ENCODE peak calls at places on chromosomes 7 and 10, in eight cellular contexts. M is cardiac fibroblast; X is neural progenitor cell; R is foreskin fibroblast; D is naive thymus-derived CD4-positive, alpha-beta T cell; N is esophagus squamous epithelium; F is DND-41; H is WERI-Rb-1. B is an unnamed sample.

GRCh38 chr10:98510412-98510995 is 63.8 kb upstream of the HPS1 start:
- DNase-seq in M (no peak), X (no peak), R (no peak), D (no peak), N (no peak), F (no peak), H (no peak), B (no peak)

GRCh38 chr7:1386623-1387220 is 72.5 kb downstream of the MICALL2 start:
- DNase-seq in M (no peak), X (no peak), R (no peak), D (no peak), N (no peak), F (no peak), H (no peak), B (no peak)

GRCh38 chr7:158192184-158192835 is 395.3 kb downstream of the PTPRN2 start:
- DNase-seq in M (no peak), X (no peak), R (no peak), D (no peak), N (no peak), F (no peak), H (no peak), B (no peak)

GRCh38 chr10:133032231-133032630 is 55.5 kb upstream of the ADGRA1 start:
- DNase-seq in M (no peak), X (no peak), R (no peak), D (no peak), N (no peak), F (no peak), H (no peak), B (no peak)

GRCh38 chr10:133089461-133089800 is 1.7 kb downstream of the ADGRA1 start:
- DNase-seq in M (no peak), X (no peak), R (no peak), D (no peak), N (no peak), F (no peak), H (no peak), B (peak; percentile 93)

GRCh38 chr10:72171175-72171630 is 44.6 kb upstream of the ANAPC16 start:
- DNase-seq in M (peak; percentile 73), X (no peak), R (peak; percentile 87), D (no peak), N (no peak), F (no peak), H (no peak), B (no peak)

GRCh38 chr10:77034795-77035194 is 602.8 kb downstream of the KCNMA1 start:
- DNase-seq in M (no peak), X (no peak), R (no peak), D (no peak), N (no peak), F (no peak), H (no peak), B (no peak)

GRCh38 chr7:108492742-108493141 is 33.2 kb downstream of the PNPLA8 start:
- DNase-seq in M (no peak), X (no peak), R (no peak), D (no peak), N (no peak), F (no peak), H (no peak), B (no peak)

GRCh38 chr7:144415858-144416257 is 12.4 kb upstream of the NOBOX start:
- DNase-seq in M (no peak), X (no peak), R (no peak), D (no peak), N (no peak), F (no peak), H (no peak), B (no peak)

GRCh38 chr7:22658031-22658430 is 69.0 kb upstream of the IL6 start:
- DNase-seq in M (no peak), X (no peak), R (no peak), D (no peak), N (no peak), F (no peak), H (no peak), B (no peak)

GRCh38 chr10:117539903-117540639 is 2.5 kb upstream of the EMX2 start:
- DNase-seq in M (no peak), X (peak; percentile 69), R (no peak), D (no peak), N (no peak), F (no peak), H (no peak), B (no peak)

GRCh38 chr10:117541909-117542705 is 439 bp upstream of the EMX2 start:
- DNase-seq in M (peak; percentile 71), X (peak; percentile 96), R (peak; percentile 92), D (no peak), N (no peak), F (no peak), H (no peak), B (no peak)

GRCh38 chr10:117542706-117543244 is at the start of gene EMX2:
- DNase-seq in M (no peak), X (no peak), R (no peak), D (no peak), N (no peak), F (no peak), H (no peak), B (no peak)

GRCh38 chr10:117540640-117541404 is 1.7 kb upstream of the EMX2 start:
- DNase-seq in M (no peak), X (no peak), R (no peak), D (no peak), N (no peak), F (no peak), H (no peak), B (no peak)

DNA sequence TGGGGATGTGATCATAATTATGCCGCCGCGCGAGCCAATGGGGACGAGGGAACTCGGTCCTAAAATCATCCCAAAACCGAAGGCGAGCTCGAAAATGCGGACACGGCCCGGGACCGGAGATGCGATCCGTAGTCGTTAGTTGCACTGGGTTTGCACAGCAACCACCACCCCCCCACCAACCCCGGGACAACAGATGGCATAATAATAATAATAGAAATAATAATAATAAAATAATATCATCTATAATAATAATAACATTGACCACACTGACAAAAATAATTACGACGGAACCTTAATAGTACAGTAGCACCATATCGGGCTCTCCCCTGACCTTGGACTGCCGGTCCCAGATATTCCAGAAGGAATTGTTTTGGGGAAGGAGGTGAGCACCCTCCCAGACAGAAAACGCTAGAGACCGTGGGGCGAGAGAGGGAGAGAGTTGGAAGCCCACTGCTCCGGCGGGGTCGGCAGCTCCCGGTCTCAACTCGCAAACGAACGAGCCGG is 1.1 kb upstream of the EMX2 start:
- DNase-seq in M (peak; percentile 41), X (peak; percentile 90), R (peak; percentile 91), D (no peak), N (no peak), F (no peak), H (no peak), B (peak; percentile 51)
- H3K4me3 ChIP-seq in M (peak overlapping the region; percentile 5), X (peak overlapping the region; percentile 83), R (peak overlapping the region; percentile 79), D (no peak overlapping the region), N (peak overlapping the region; percentile 9), F (no peak overlapping the region), H (no peak overlapping the region), B (peak overlapping the region; percentile 61)

GRCh38 chr7:156019776-156020565 is 207.7 kb upstream of the SHH start:
- DNase-seq in M (no peak), X (no peak), R (no peak), D (no peak), N (no peak), F (no peak), H (no peak), B (no peak)

GRCh38 chr7:156019308-156019707 is 207.0 kb upstream of the SHH start:
- DNase-seq in M (no peak), X (no peak), R (no peak), D (no peak), N (no peak), F (no peak), H (no peak), B (no peak)

GRCh38 chr7:156022483-156023459 is 210.5 kb upstream of the SHH start:
- DNase-seq in M (no peak), X (no peak), R (no peak), D (no peak), N (no peak), F (no peak), H (no peak), B (no peak)

GRCh38 chr7:156020566-156020965 is 208.3 kb upstream of the SHH start:
- DNase-seq in M (no peak), X (no peak), R (no peak), D (no peak), N (no peak), F (no peak), H (no peak), B (no peak)

GRCh38 chr7:156021476-156021875 is 209.2 kb upstream of the SHH start:
- DNase-seq in M (no peak), X (no peak), R (no peak), D (no peak), N (no peak), F (no peak), H (no peak), B (no peak)
- H3K4me3 ChIP-seq in M (no peak overlapping the region), X (no peak overlapping the region), R (no peak overlapping the region), D (no peak overlapping the region), N (no peak overlapping the region), F (no peak overlapping the region), H (no peak overlapping the region), B (no peak overlapping the region)

DNA sequence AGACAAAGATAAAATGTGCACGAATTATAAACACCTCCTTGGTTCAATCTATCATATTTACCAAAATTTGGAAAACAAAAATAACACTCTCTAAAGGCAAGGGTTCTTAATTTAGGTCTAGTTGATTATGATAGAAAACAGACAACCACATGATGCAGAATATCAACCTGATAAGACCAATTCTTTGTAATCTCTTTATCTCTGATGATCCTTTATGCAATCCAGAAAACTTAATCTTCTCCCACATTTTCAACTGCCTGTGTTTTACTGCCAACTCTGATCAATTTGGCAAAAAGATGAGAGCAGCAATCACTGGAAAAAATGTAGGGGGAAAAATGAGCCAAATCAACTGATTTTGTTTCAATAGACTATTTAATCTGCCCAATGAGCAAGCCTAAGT is 148.5 kb downstream of the LRRN3 start:
- DNase-seq in M (no peak), X (no peak), R (no peak), D (no peak), N (no peak), F (no peak), H (no peak), B (no peak)
- H3K4me3 ChIP-seq in M (no peak overlapping the region), X (no peak overlapping the region), R (no peak overlapping the region), D (no peak overlapping the region), N (no peak overlapping the region), F (no peak overlapping the region), H (no peak overlapping the region), B (peak overlapping the region; percentile 51)

GRCh38 chr10:70578371-70578947 is 24.1 kb downstream of the PRF1 start:
- DNase-seq in M (peak; percentile 52), X (no peak), R (no peak), D (peak; percentile 67), N (no peak), F (peak; percentile 83), H (no peak), B (no peak)

GRCh38 chr10:70575874-70576802 is 26.4 kb downstream of the PRF1 start:
- DNase-seq in M (peak; percentile 65), X (no peak), R (peak; percentile 36), D (no peak), N (no peak), F (peak; percentile 85), H (no peak), B (no peak)

GRCh38 chr10:70579234-70580002 is 23.1 kb downstream of the PRF1 start:
- DNase-seq in M (no peak), X (no peak), R (no peak), D (no peak), N (no peak), F (peak; percentile 38), H (no peak), B (no peak)

GRCh38 chr10:70575486-70575873 is 27.1 kb downstream of the PRF1 start:
- DNase-seq in M (no peak), X (no peak), R (no peak), D (no peak), N (no peak), F (no peak), H (no peak), B (no peak)

GRCh38 chr10:70576803-70577517 is 25.6 kb downstream of the PRF1 start:
- DNase-seq in M (peak; percentile 21), X (no peak), R (peak; percentile 68), D (no peak), N (no peak), F (no peak), H (no peak), B (no peak)
- H3K4me3 ChIP-seq in M (no peak overlapping the region), X (no peak overlapping the region), R (no peak overlapping the region), D (no peak overlapping the region), N (no peak overlapping the region), F (peak overlapping the region; percentile 39), H (no peak overlapping the region), B (no peak overlapping the region)